ENCODE peak calls at places on chromosomes 1 and 21, in eight cellular contexts. T, J, C, B, S, G, P and X are unnamed samples.

GRCh38 chr1:27503961-27504587 is 14.1 kb upstream of the WASF2 start:
- DNase-seq in T (peak; percentile 81), P (no peak), J (no peak), S (no peak), C (no peak), G (no peak), B (no peak), X (no peak)

GRCh38 chr21:42376338-42376982 is 10.1 kb upstream of the TFF1 start:
- DNase-seq in T (no peak), J (peak; percentile 53), S (no peak), G (no peak), P (no peak), B (no peak), C (no peak), X (peak; percentile 47)

GRCh38 chr1:200778766-200779165 is 40.1 kb downstream of the CAMSAP2 start:
- DNase-seq in C (no peak), T (no peak), B (no peak), P (no peak), S (no peak), J (no peak), G (peak; percentile 55), X (no peak)

GRCh38 chr1:201557572-201557958 is 18.6 kb downstream of the NAV1 start:
- DNase-seq in G (no peak), S (no peak), J (no peak), P (no peak), C (no peak), T (no peak), B (no peak), X (no peak)

GRCh38 chr1:118483245-118484006 is 298.4 kb upstream of the SPAG17 start:
- DNase-seq in P (no peak), C (no peak), T (no peak), J (no peak), S (no peak), G (no peak), B (no peak), X (no peak)

GRCh38 chr1:55044617-55045397 is 5.5 kb downstream of the PCSK9 start:
- DNase-seq in C (no peak), B (no peak), T (no peak), J (no peak), S (no peak), G (no peak), P (no peak), X (no peak)

GRCh38 chr1:9719978-9720722 is 68.6 kb downstream of the PIK3CD start:
- DNase-seq in B (no peak), J (peak; percentile 52), G (no peak), P (no peak), T (no peak), S (no peak), C (no peak), X (no peak)

GRCh38 chr1:196563768-196564167 is 44.5 kb downstream of the KCNT2 start:
- DNase-seq in B (no peak), G (no peak), P (no peak), S (no peak), C (no peak), T (no peak), J (no peak), X (no peak)

GRCh38 chr21:14877581-14878228 is 187.1 kb downstream of the NRIP1 start:
- DNase-seq in S (no peak), B (no peak), C (no peak), P (peak; percentile 79), T (no peak), J (no peak), G (no peak), X (no peak)

GRCh38 chr1:223825767-223826461 is 19.8 kb downstream of the TP53BP2 start:
- DNase-seq in J (no peak), G (no peak), T (no peak), P (no peak), C (no peak), B (no peak), S (no peak), X (no peak)

GRCh38 chr1:11285883-11286734 is 13.1 kb downstream of the UBIAD1 start:
- DNase-seq in P (peak; percentile 12), G (no peak), J (no peak), S (no peak), B (peak; percentile 11), T (no peak), C (no peak), X (no peak)

GRCh38 chr1:101178341-101178687 is 58.5 kb upstream of the S1PR1 start:
- DNase-seq in T (no peak), J (no peak), C (no peak), S (no peak), P (no peak), B (no peak), G (no peak), X (no peak)

GRCh38 chr1:101175474-101175873 is 61.3 kb upstream of the S1PR1 start:
- DNase-seq in B (no peak), S (no peak), C (no peak), J (no peak), T (peak; percentile 53), P (no peak), G (no peak), X (no peak)

GRCh38 chr1:101170506-101171050 is 66.2 kb upstream of the S1PR1 start:
- DNase-seq in C (no peak), S (no peak), P (no peak), J (no peak), G (no peak), B (no peak), T (peak; percentile 61), X (no peak)

GRCh38 chr1:101175886-101176285 is 60.9 kb upstream of the S1PR1 start:
- DNase-seq in P (no peak), C (no peak), T (no peak), G (no peak), B (no peak), J (no peak), S (no peak), X (no peak)

GRCh38 chr1:101174722-101175121 is 62.1 kb upstream of the S1PR1 start:
- DNase-seq in G (no peak), J (no peak), P (no peak), C (no peak), B (no peak), S (peak; percentile 33), T (no peak), X (no peak)
- H3K27ac ChIP-seq in G (no peak overlapping the region), J (no peak overlapping the region), P (no peak overlapping the region), C (no peak overlapping the region), B (no peak overlapping the region), S (peak overlapping the region; percentile 33), T (no peak overlapping the region), X (no peak overlapping the region)

DNA sequence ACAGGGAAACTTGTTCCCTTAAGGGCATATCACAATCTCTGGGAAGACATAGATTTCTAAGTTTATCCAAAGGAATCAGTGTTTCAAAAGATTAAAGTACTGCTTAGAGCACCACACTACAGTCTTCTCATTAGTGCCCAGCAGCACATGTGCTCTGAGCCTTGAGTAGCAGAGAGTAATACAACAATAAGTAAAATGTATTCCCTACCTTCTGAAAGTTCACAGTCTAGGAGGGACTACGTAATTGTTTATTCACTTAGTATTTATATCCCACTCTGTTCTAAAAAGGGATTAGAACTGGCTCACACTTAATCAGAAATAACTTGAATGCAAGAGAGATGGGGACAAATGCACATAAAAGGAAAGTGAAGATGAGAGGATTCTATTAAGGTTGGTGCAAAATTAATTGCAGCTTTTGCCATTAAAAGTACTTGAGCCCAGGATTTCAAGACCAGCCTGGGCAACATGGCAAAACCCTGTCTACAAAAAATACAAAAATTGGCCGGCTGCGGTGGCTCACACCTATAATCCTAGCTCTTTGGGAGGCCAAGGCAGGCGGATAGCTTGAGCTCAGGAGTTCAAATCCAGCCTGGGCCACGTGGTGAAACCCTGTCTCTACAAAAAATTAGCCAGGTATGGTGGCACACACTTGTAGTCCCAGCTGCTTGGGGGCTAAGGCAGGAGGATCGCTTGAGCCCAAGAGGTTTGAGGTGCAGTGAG is 9.0 kb downstream of the SYNC start:
- DNase-seq in C (no peak), G (no peak), S (no peak), J (no peak), P (no peak), B (no peak), T (no peak), X (no peak)
- H3K27ac ChIP-seq in C (no peak overlapping the region), G (no peak overlapping the region), S (no peak overlapping the region), J (no peak overlapping the region), P (no peak overlapping the region), B (no peak overlapping the region), T (no peak overlapping the region), X (peak overlapping the region; percentile 35)

DNA sequence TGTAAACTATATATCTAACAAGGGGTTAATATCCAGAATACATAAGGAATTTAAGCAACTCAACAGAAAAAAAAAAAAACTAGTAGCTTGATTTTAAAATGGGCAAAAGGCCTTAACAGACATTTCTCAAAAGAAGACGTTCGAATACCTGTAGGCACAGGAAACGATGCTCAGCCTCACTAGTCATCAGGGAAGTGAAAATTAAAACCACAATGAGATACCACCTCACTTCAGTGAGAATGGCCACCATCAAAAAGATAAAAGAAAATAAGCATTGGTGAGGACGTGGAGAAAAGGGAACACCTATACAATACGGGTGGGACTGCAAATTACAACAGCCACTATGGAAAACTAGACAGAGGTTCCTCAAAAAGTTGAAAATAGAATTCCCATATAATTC is 37.3 kb downstream of the NPHP4 start:
- DNase-seq in J (no peak), B (no peak), T (no peak), P (no peak), C (no peak), S (no peak), G (no peak), X (no peak)
- H3K27ac ChIP-seq in J (no peak overlapping the region), B (no peak overlapping the region), T (no peak overlapping the region), P (no peak overlapping the region), C (no peak overlapping the region), S (no peak overlapping the region), G (no peak overlapping the region), X (no peak overlapping the region)

GRCh38 chr1:88877911-88878310 is 13.5 kb downstream of the GTF2B start:
- DNase-seq in G (no peak), T (no peak), P (no peak), J (no peak), S (no peak), B (no peak), C (no peak), X (no peak)

GRCh38 chr1:88876573-88877335 is 14.6 kb downstream of the GTF2B start:
- DNase-seq in P (no peak), S (no peak), B (no peak), G (no peak), T (no peak), C (no peak), J (no peak), X (no peak)

GRCh38 chr1:88877382-88877825 is 14.0 kb downstream of the GTF2B start:
- DNase-seq in T (no peak), C (no peak), P (peak; percentile 5), J (no peak), G (no peak), B (peak; percentile 24), S (no peak), X (no peak)

GRCh38 chr1:88875595-88875994 is 15.8 kb downstream of the GTF2B start:
- DNase-seq in P (no peak), J (no peak), G (no peak), T (no peak), S (no peak), C (no peak), B (no peak), X (no peak)

DNA sequence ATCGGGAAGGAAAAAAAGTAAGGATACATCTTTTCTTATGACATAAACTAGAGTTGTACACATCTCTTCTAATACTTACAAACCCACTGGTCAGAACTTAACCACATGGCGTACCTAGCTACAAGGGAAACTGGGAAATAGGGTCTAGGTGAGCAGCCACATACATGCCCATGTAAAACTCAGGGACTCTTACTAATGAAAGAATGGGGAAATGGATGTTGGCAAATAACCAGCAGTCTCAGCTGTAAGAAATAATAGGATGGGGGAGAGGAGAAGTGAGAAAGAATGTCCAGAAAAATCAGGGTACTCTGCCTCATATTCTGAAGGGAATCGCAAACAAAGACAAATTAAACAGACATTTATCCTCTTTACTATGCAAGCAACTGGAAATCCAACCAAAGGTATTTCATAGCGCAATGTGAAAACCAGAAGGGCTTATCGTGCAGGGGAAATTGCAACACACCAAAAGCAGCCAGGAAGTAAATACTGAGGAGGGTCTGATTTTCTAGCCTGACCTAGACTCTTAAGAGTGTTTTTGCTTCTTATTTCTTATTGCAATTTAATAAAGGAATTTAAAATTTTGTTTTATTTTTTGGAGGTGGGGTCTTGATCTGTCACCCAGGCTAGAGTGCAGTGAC is 17.5 kb downstream of the GTF2B start:
- DNase-seq in G (no peak), B (no peak), P (no peak), J (no peak), T (no peak), C (no peak), S (no peak), X (no peak)
- H3K27ac ChIP-seq in G (no peak overlapping the region), B (no peak overlapping the region), P (no peak overlapping the region), J (no peak overlapping the region), T (no peak overlapping the region), C (no peak overlapping the region), S (no peak overlapping the region), X (no peak overlapping the region)